ENCODE peak calls at places on chromosome 14, in ten cellular contexts. Q is esophagus muscularis mucosa; V is A549; N is heart right ventricle; J is pancreas; P is kidney; M is right lobe of liver; G is gastrocnemius medialis; H is AG04450; Z is CD8-positive, alpha-beta T cell. O is an unnamed sample.

GRCh38 chr14:26255213-26255612 is 342.6 kb downstream of the NOVA1 start:
- DNase-seq in G (no peak), V (no peak), H (no peak), M (no peak), Q (no peak), N (no peak), P (no peak), Z (no peak), J (no peak), O (no peak)

GRCh38 chr14:99904506-99904905 is 111.3 kb downstream of the EML1 start:
- DNase-seq in Z (no peak), H (no peak), P (no peak), Q (peak; percentile 29), G (no peak), M (no peak), J (no peak), V (no peak), N (no peak), O (no peak)

GRCh38 chr14:89858084-89858483 is 96.4 kb downstream of the EFCAB11 start:
- DNase-seq in H (no peak), P (no peak), V (no peak), Z (no peak), G (no peak), Q (no peak), M (no peak), N (no peak), J (no peak), O (no peak)

GRCh38 chr14:93947282-93947681 is 20.1 kb downstream of the FAM181A start:
- DNase-seq in N (no peak), V (no peak), G (no peak), M (no peak), Q (no peak), J (no peak), P (no peak), Z (no peak), H (no peak), O (no peak)

GRCh38 chr14:29216774-29217232 is 450.2 kb downstream of the FOXG1 start:
- DNase-seq in P (no peak), Q (no peak), M (no peak), H (no peak), Z (no peak), G (no peak), J (no peak), V (no peak), N (no peak), O (no peak)

GRCh38 chr14:104100171-104101085 is 14.9 kb downstream of the ASPG start:
- DNase-seq in Q (no peak), N (no peak), Z (no peak), M (peak; percentile 16), G (no peak), J (peak; percentile 62), H (no peak), P (peak; percentile 65), V (no peak), O (peak; percentile 69)

GRCh38 chr14:83556065-83556464 is 1973.9 kb upstream of the FLRT2 start:
- DNase-seq in V (no peak), Z (no peak), J (no peak), Q (no peak), G (no peak), H (no peak), M (no peak), N (no peak), P (no peak), O (no peak)

GRCh38 chr14:74508844-74509428 is 15.4 kb downstream of the ISCA2 start:
- DNase-seq in M (no peak), G (no peak), P (peak; percentile 61), Z (no peak), J (no peak), V (no peak), Q (no peak), H (no peak), N (no peak), O (peak; percentile 68)

GRCh38 chr14:32432813-32433538 is 103.9 kb downstream of the AKAP6 start:
- DNase-seq in P (no peak), J (no peak), G (no peak), M (no peak), Z (no peak), Q (no peak), H (no peak), V (no peak), N (no peak), O (no peak)

GRCh38 chr14:56422703-56423213 is 156.8 kb upstream of the TMEM260 start:
- DNase-seq in H (peak; percentile 55), Z (no peak), M (peak; percentile 21), P (no peak), V (peak; percentile 55), J (peak; percentile 60), G (peak; percentile 39), Q (no peak), N (peak; percentile 61), O (no peak)

GRCh38 chr14:101291390-101291789 is 269.9 kb upstream of the DIO3 start:
- DNase-seq in N (no peak), P (no peak), J (no peak), M (no peak), H (no peak), V (no peak), Z (no peak), Q (peak; percentile 68), G (no peak), O (no peak)

GRCh38 chr14:31405599-31406251 is 14.6 kb downstream of the HEATR5A start:
- DNase-seq in M (no peak), H (no peak), Q (no peak), J (no peak), P (no peak), V (no peak), N (no peak), Z (no peak), G (no peak), O (no peak)

GRCh38 chr14:83975435-83976222 is 1554.3 kb upstream of the FLRT2 start:
- DNase-seq in H (no peak), G (no peak), J (peak; percentile 87), Z (no peak), Q (no peak), P (peak; percentile 87), V (no peak), N (peak; percentile 56), M (peak; percentile 27), O (no peak)

GRCh38 chr14:74510955-74511354 is 17.4 kb downstream of the ISCA2 start:
- DNase-seq in G (no peak), Q (no peak), Z (no peak), N (no peak), V (no peak), P (peak; percentile 45), H (no peak), J (no peak), M (no peak), O (peak; percentile 68)

GRCh38 chr14:64541971-64542838 is 1.7 kb downstream of the HSPA2 start:
- DNase-seq in J (peak; percentile 71), V (no peak), G (no peak), N (no peak), Q (no peak), P (peak; percentile 79), Z (no peak), M (no peak), H (no peak), O (no peak)

GRCh38 chr14:86954623-86955022 is 1038.4 kb downstream of the GALC start:
- DNase-seq in Z (no peak), H (no peak), J (no peak), P (no peak), V (no peak), N (no peak), G (no peak), M (no peak), Q (no peak), O (no peak)

GRCh38 chr14:77457115-77457521 is 283 bp downstream of the VIPAS39 start:
- DNase-seq in Z (no peak), V (no peak), M (no peak), N (no peak), Q (no peak), H (no peak), G (no peak), J (no peak), P (no peak), O (no peak)

GRCh38 chr14:100045687-100046344 is 19.4 kb upstream of the EVL start:
- DNase-seq in H (no peak), G (no peak), P (no peak), J (no peak), N (no peak), Q (no peak), M (no peak), Z (no peak), V (no peak), O (no peak)

GRCh38 chr14:66842911-66843572 is 335.1 kb downstream of the GPHN start:
- DNase-seq in P (no peak), N (no peak), H (no peak), V (no peak), Z (no peak), G (no peak), M (no peak), Q (no peak), J (no peak), O (no peak)
- H3K4me3 ChIP-seq in P (no peak overlapping the region), N (no peak overlapping the region), H (no peak overlapping the region), V (no peak overlapping the region), Z (no peak overlapping the region), G (no peak overlapping the region), M (no peak overlapping the region), Q (no peak overlapping the region), J (no peak overlapping the region), O (no peak overlapping the region)

GRCh38 chr14:67483599-67484270 is 4.8 kb downstream of the TMEM229B start:
- DNase-seq in P (peak; percentile 48), M (no peak), G (no peak), H (no peak), N (no peak), V (no peak), J (peak; percentile 60), Q (no peak), Z (no peak), O (no peak)
- H3K27ac ChIP-seq in P (no peak overlapping the region), M (no peak overlapping the region), G (peak overlapping the region; percentile 25), H (no peak overlapping the region), N (peak overlapping the region; percentile 71), V (no peak overlapping the region), J (no peak overlapping the region), Q (no peak overlapping the region), Z (no peak overlapping the region), O (no peak overlapping the region)

DNA sequence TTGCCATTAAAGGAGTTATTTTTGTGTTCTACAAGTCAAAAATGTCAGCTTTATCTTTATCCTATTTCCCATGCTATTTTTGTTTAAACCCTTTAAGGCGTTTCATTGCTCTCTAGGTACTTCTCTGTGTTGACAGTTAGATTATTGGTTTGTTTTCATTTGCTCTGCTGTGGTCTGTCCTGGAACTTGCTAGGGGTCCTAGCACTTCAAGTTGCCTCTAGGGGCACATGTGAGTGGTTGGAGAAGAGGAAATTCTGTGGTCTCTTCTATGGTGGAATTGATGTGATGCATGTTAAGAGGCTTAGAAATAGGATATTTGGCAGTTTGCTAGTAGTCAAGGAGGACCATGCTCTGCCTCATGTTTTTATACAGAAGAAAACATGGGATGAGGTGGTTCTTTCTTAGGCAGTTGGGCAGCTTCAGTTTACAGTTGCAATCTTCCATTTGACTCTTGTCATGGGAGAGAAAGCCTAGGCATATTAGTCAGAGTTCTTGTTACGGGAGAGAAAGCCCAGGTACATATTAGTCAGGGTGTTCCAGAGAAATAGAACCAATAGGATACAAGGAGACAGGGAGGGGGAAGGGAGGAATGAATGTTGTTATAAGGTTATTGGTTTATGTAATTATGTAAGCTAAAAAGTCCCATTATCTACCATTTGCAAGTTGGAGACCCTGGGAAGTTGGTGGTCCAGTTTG is 14.4 kb downstream of the TTLL5 start:
- DNase-seq in G (no peak), N (no peak), J (no peak), Z (no peak), H (no peak), V (no peak), P (no peak), M (no peak), Q (no peak), O (no peak)
- TF ChIP-seq CTCF in G (no peak), N (no peak), J (no peak), Z (no peak), H (peak; percentile 29), V (no peak), P (no peak), M (no peak), Q (no peak), O (peak; percentile 44)

GRCh38 chr14:35406090-35406489 is 1.5 kb upstream of the NFKBIA start:
- DNase-seq in Q (no peak), N (no peak), V (no peak), P (no peak), Z (no peak), M (no peak), G (no peak), H (no peak), J (no peak), O (no peak)
- H3K4me3 ChIP-seq in Q (peak overlapping the region; percentile 97), N (peak overlapping the region; percentile 78), V (no peak overlapping the region), P (peak overlapping the region; percentile 74), Z (no peak overlapping the region), M (no peak overlapping the region), G (peak overlapping the region; percentile 66), H (no peak overlapping the region), J (no peak overlapping the region), O (no peak overlapping the region)